ENCODE peak calls at places on chromosomes 6 and 20, in seven cellular contexts. A, R, G, Q, B, L and U are unnamed samples.

GRCh38 chr6:116461075-116461474 is at the start of gene CALHM6:
- DNase-seq in L (no peak), A (no peak), Q (no peak), R (no peak), B (no peak), G (no peak), U (no peak)

GRCh38 chr6:149362289-149362688 is 37.8 kb upstream of the SUMO4 start:
- DNase-seq in Q (no peak), B (no peak), A (no peak), R (no peak), L (no peak), G (no peak), U (no peak)

GRCh38 chr20:48683467-48684175 is 144.2 kb downstream of the PREX1 start:
- DNase-seq in L (no peak), R (no peak), B (no peak), A (no peak), G (peak), Q (no peak), U (no peak)

GRCh38 chr6:3280091-3280490 is 21.3 kb downstream of the PSMG4 start:
- DNase-seq in B (no peak), Q (no peak), G (peak), R (no peak), L (no peak), A (no peak), U (no peak)

GRCh38 chr20:51995038-51995437 is 192.7 kb upstream of the SALL4 start:
- DNase-seq in G (no peak), Q (no peak), B (no peak), A (no peak), L (peak), R (no peak), U (peak)

GRCh38 chr20:36092424-36093024 is 62.0 kb upstream of the EPB41L1 start:
- DNase-seq in B (no peak), A (no peak), R (no peak), G (no peak), L (no peak), Q (no peak), U (no peak)

GRCh38 chr6:160667854-160668481 is 3.9 kb upstream of the LPA start:
- DNase-seq in A (no peak), R (no peak), B (no peak), L (peak), G (no peak), Q (peak), U (no peak)

GRCh38 chr6:156538875-156539660 is 238.1 kb upstream of the ARID1B start:
- DNase-seq in G (no peak), R (no peak), B (no peak), L (no peak), Q (no peak), A (no peak), U (no peak)

GRCh38 chr6:29451471-29452193 is 5.2 kb downstream of the OR11A1 start:
- DNase-seq in G (no peak), Q (no peak), B (no peak), A (no peak), L (peak), R (no peak), U (no peak)

GRCh38 chr6:106510090-106510970 is 119.0 kb downstream of the RTN4IP1 start:
- DNase-seq in B (peak), G (peak), R (peak), A (peak), Q (no peak), L (peak), U (peak)

GRCh38 chr6:26064619-26065257 is 22.5 kb upstream of the HFE start:
- DNase-seq in B (peak), A (peak), Q (no peak), R (peak), G (no peak), L (peak), U (peak)

GRCh38 chr20:24493661-24494459 is 24.4 kb downstream of the SYNDIG1 start:
- DNase-seq in A (no peak), R (no peak), Q (no peak), G (peak), B (no peak), L (no peak), U (no peak)

GRCh38 chr6:13397359-13398080 is 69.2 kb upstream of the TBC1D7 start:
- DNase-seq in L (no peak), R (no peak), B (no peak), A (no peak), Q (peak), G (peak), U (no peak)

GRCh38 chr6:14841901-14842421 is 403.9 kb upstream of the JARID2 start:
- DNase-seq in L (peak), R (peak), Q (no peak), B (peak), A (peak), G (no peak), U (peak)

GRCh38 chr6:19781269-19781668 is 55.9 kb upstream of the ID4 start:
- DNase-seq in R (no peak), L (no peak), B (no peak), G (no peak), A (no peak), Q (no peak), U (no peak)

GRCh38 chr20:10524034-10524476 is 89.0 kb downstream of the SLX4IP start:
- DNase-seq in Q (no peak), R (peak), L (peak), G (no peak), A (peak), B (peak), U (peak)

GRCh38 chr20:51128198-51128597 is 105.3 kb upstream of the KCNG1 start:
- DNase-seq in A (peak), L (peak), Q (no peak), B (peak), R (peak), G (no peak), U (peak)

GRCh38 chr6:100435299-100435698 is 29.4 kb downstream of the SIM1 start:
- DNase-seq in G (no peak), R (no peak), Q (no peak), L (no peak), B (no peak), A (no peak), U (no peak)

GRCh38 chr6:69985180-69985579 is 118.8 kb downstream of the COL19A1 start:
- DNase-seq in A (peak), B (peak), R (no peak), L (peak), Q (no peak), G (no peak), U (peak)

GRCh38 chr20:51497542-51498467 is 44.7 kb downstream of the NFATC2 start:
- DNase-seq in B (peak), Q (peak), G (peak), R (peak), A (no peak), L (no peak), U (no peak)

GRCh38 chr6:148364056-148364844 is 21.6 kb downstream of the SASH1 start:
- DNase-seq in B (peak), Q (no peak), A (peak), R (peak), G (no peak), L (peak), U (peak)

GRCh38 chr6:12137480-12137879 is 125.4 kb downstream of the HIVEP1 start:
- DNase-seq in A (peak), B (peak), Q (no peak), G (no peak), L (peak), R (peak), U (peak)

GRCh38 chr6:149201068-149201655 is 116.3 kb upstream of the TAB2 start:
- DNase-seq in Q (no peak), A (no peak), L (no peak), R (no peak), B (no peak), G (no peak), U (no peak)

GRCh38 chr20:3084986-3085360 is 449 bp upstream of the AVP start:
- DNase-seq in Q (no peak), A (no peak), L (no peak), B (no peak), R (no peak), G (no peak), U (no peak)

GRCh38 chr20:3082306-3082951 is 2.1 kb downstream of the AVP start:
- DNase-seq in R (no peak), G (no peak), A (no peak), B (no peak), L (no peak), Q (no peak), U (no peak)

GRCh38 chr20:3081641-3082040 is 2.9 kb downstream of the AVP start:
- DNase-seq in A (no peak), R (no peak), B (no peak), Q (no peak), G (no peak), L (no peak), U (no peak)

GRCh38 chr20:3084283-3084985 is at the start of gene AVP:
- DNase-seq in R (no peak), L (no peak), Q (no peak), A (no peak), B (no peak), G (no peak), U (no peak)

DNA sequence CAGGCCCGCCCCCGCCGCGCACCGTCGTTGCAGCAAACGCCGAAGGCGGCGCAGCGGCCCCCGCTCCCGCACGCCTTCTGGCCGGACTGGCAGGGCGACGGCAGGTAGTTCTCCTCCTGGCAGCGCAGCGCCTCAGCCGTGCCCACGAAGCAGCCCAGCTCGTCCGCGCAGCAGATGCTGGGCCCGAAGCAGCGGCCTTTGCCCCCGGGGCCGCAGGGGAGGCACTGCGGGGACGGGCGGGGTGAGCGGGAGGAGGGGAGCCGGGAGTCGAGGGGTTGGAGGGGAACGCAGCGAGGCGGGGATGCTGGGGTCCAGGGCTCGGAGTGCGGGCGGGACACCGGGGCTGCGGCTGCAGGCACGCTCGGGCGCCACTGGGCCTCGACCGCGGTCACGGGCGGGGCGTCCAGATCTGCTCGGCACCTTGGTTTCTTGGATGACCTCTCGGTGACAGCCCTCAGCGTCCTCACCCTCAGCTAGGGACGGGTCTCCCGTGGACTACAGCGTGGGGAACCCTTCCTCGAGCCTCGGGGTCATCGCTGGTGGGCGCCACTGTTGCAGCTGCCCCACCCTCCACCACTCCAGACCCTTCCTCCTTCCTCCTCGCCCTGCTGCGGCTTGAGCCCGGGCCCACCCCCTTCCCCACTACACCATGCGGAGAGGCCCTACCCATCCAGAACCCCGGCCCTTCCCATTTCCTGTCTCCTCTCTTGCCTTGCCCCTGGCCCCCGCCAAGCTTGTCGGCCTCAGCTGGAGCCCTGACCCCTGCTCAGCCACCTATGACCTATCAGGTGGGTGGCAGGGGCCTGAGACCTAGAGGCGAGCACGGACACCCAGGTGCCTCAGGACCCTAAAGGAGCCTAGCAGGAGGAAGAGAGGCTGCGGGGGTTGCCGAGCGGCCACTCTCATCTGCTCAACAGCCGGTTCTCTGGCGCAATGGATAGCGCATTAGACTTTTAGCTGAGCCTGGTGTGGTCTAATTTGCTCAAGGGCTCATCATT is 1.3 kb downstream of the AVP start:
- DNase-seq in G (no peak), R (no peak), B (no peak), Q (no peak), A (no peak), L (no peak), U (no peak)
- H3K4me3 ChIP-seq in G (peak), R (no peak), B (no peak), Q (no peak), A (no peak), L (no peak), U (no peak)

GRCh38 chr20:56841346-56841908 is 212.3 kb downstream of the TFAP2C start:
- DNase-seq in R (no peak), G (no peak), A (no peak), L (no peak), Q (no peak), B (no peak), U (no peak)

GRCh38 chr20:56843386-56843785 is 214.3 kb downstream of the TFAP2C start:
- DNase-seq in B (no peak), L (no peak), A (no peak), G (no peak), Q (no peak), R (no peak), U (no peak)

GRCh38 chr20:56845546-56846081 is 216.5 kb downstream of the TFAP2C start:
- DNase-seq in A (no peak), L (no peak), Q (no peak), R (no peak), B (no peak), G (no peak), U (no peak)

GRCh38 chr20:56842086-56842485 is 213.0 kb downstream of the TFAP2C start:
- DNase-seq in Q (no peak), R (no peak), L (no peak), A (no peak), G (no peak), B (no peak), U (no peak)

DNA sequence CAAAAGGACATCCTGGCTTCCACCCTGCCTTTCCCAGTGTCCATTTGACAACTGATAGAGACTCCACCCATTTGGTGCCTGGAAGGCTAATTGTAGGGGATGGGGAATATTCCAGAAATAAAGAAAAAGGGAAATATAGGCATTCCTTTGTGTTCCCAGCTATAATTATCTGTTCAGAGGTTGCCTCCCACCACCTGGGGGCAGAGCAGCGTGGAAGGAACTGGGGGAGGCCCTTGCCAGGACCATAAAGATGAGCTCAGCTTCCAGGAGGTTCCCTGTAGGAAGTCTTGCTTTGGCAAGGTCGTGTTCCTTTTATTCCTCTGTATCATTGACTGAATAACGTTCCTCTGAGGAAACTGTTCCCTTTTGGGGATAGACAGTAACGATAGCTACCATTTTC is 214.7 kb downstream of the TFAP2C start:
- DNase-seq in B (no peak), Q (no peak), L (peak), A (no peak), G (no peak), R (no peak), U (no peak)
- TF ChIP-seq CTCF in B (no peak), Q (no peak), L (peak), A (no peak), G (no peak), R (no peak), U (no peak)

GRCh38 chr6:24683297-24684296 is 16.7 kb downstream of the ACOT13 start:
- DNase-seq in B (no peak), G (no peak), Q (no peak), A (no peak), R (no peak), L (no peak), U (no peak)
- H3K4me3 ChIP-seq in B (no peak), G (no peak), Q (no peak), A (no peak), R (no peak), L (no peak), U (no peak)

GRCh38 chr20:44719841-44720240 is 4.7 kb downstream of the CCN5 start:
- DNase-seq in L (no peak), A (no peak), G (no peak), R (no peak), Q (no peak), B (no peak), U (no peak)

GRCh38 chr20:44720617-44720993 is 5.4 kb downstream of the CCN5 start:
- DNase-seq in L (no peak), B (peak), Q (no peak), A (peak), R (peak), G (no peak), U (peak)

GRCh38 chr20:44716309-44717106 is 1.3 kb downstream of the CCN5 start:
- DNase-seq in R (no peak), B (no peak), G (no peak), L (no peak), A (no peak), Q (no peak), U (no peak)

GRCh38 chr20:44715495-44716308 is 533 bp downstream of the CCN5 start:
- DNase-seq in G (no peak), L (no peak), B (no peak), A (no peak), R (no peak), Q (no peak), U (no peak)

DNA sequence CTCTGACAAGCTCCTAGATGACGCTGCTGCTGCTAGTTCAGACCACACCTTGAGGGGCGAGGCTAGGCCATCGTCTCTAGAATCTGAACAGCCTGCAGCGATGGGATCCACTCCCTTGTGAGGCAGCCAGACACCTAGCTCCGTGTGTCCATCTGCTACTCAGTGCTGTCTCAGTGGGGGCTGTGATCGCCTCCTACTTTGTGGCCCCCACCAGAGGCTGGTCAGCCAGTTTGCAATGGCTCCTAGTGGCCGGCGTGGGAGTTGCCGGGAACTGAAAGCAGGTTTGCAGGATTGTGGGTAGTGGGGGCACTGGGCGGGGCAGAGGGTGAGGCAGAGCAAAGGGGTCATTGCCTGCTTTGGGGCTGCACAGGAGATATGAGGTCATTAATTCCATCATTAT is 2.8 kb downstream of the CCN5 start:
- DNase-seq in G (no peak), L (no peak), R (no peak), A (no peak), B (no peak), Q (no peak), U (no peak)
- TF ChIP-seq CTCF in G (no peak), L (peak), R (peak), A (peak), B (peak), Q (no peak), U (peak)

GRCh38 chr6:35801148-35801547 is 4.0 kb upstream of the LHFPL5 start:
- DNase-seq in L (no peak), R (no peak), Q (no peak), A (no peak), G (no peak), B (no peak), U (no peak)

GRCh38 chr6:35810831-35811698 is 5.9 kb downstream of the LHFPL5 start:
- DNase-seq in L (peak), B (peak), Q (no peak), R (peak), A (peak), G (no peak), U (peak)

GRCh38 chr6:35808688-35809087 is 3.5 kb downstream of the LHFPL5 start:
- DNase-seq in B (peak), R (peak), L (no peak), Q (no peak), A (peak), G (no peak), U (no peak)

GRCh38 chr6:35804996-35805736 is at the start of gene LHFPL5:
- DNase-seq in B (no peak), L (peak), R (peak), Q (no peak), A (peak), G (peak), U (no peak)
- H3K4me3 ChIP-seq in B (peak), L (peak), R (peak), Q (no peak), A (no peak), G (no peak), U (no peak)

GRCh38 chr6:55632953-55633352 is 54.0 kb upstream of the HMGCLL1 start:
- DNase-seq in L (peak), B (no peak), A (peak), Q (no peak), R (no peak), G (no peak), U (no peak)
- TF ChIP-seq CTCF in L (no peak), B (no peak), A (no peak), Q (no peak), R (no peak), G (no peak), U (no peak)

DNA sequence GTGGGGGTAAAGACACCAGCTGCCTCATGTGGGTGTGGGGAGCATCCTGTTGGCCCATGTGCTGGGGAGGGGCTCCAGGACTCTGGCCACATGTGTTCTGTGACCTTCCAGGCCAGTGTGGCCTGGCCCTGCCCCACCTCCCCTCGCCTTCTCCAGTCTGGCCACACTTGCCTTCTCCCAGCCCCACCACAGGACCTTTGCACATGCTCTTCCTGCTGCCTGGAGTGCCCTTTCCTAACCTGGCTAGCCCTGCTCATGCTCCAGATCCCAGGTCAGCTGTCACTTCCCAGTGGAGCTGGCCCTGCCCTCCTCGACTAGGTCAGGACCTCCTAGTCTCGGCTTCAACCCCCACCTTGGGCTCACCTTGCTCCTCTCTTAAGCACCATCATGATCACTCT is 183.8 kb downstream of the CDH4 start:
- DNase-seq in A (no peak), G (no peak), B (no peak), Q (no peak), R (no peak), L (no peak), U (no peak)
- H3K4me3 ChIP-seq in A (no peak), G (no peak), B (no peak), Q (no peak), R (no peak), L (no peak), U (no peak)